ENCODE peak calls at places on chromosomes 2 and 18, in four cellular contexts. C, P, Z and I are unnamed samples.

GRCh38 chr18:8277270-8277669 is 332.0 kb upstream of the RAB12 start:
- DNase-seq in C (peak), P (no peak), Z (no peak), I (no peak)

GRCh38 chr2:240615830-240616547 is 9.3 kb upstream of the GPR35 start:
- DNase-seq in C (no peak), P (no peak), Z (no peak), I (no peak)

GRCh38 chr2:25420820-25421237 is 79.1 kb upstream of the DNMT3A start:
- DNase-seq in C (no peak), P (no peak), Z (no peak), I (no peak)

GRCh38 chr2:77228379-77228778 is 293.8 kb downstream of the LRRTM4 start:
- DNase-seq in C (no peak), P (no peak), Z (peak), I (no peak)

GRCh38 chr18:48813833-48814489 is 136.8 kb downstream of the SMAD7 start:
- DNase-seq in C (no peak), P (no peak), Z (no peak), I (peak)

GRCh38 chr18:845152-845819 is 33.2 kb upstream of the YES1 start:
- DNase-seq in C (peak), P (no peak), Z (peak), I (no peak)

GRCh38 chr2:58240595-58240937 is 559 bp downstream of the FANCL start:
- DNase-seq in C (no peak), P (no peak), Z (no peak), I (no peak)

GRCh38 chr2:39202639-39203369 is 41.0 kb downstream of the CDKL4 start:
- DNase-seq in C (peak), P (no peak), Z (peak), I (peak)

GRCh38 chr2:231200805-231201474 is 2.5 kb downstream of the ARMC9 start:
- DNase-seq in C (peak), P (no peak), Z (peak), I (no peak)

GRCh38 chr2:173050684-173051083 is 25.0 kb upstream of the MAP3K20 start:
- DNase-seq in C (no peak), P (no peak), Z (no peak), I (no peak)

GRCh38 chr2:121046335-121046734 is 238.7 kb downstream of the TFCP2L1 start:
- DNase-seq in C (no peak), P (no peak), Z (no peak), I (no peak)

GRCh38 chr2:119579457-119580295 is 35.4 kb downstream of the CFAP221 start:
- DNase-seq in C (no peak), P (no peak), Z (no peak), I (no peak)

GRCh38 chr2:188378551-188378950 is 86.9 kb downstream of the GULP1 start:
- DNase-seq in C (peak), P (no peak), Z (no peak), I (no peak)

GRCh38 chr2:9675369-9676351 is 44.9 kb upstream of the YWHAQ start:
- DNase-seq in C (peak), P (no peak), Z (peak), I (peak)

GRCh38 chr2:67923696-67924095 is 139.1 kb downstream of the C1D start:
- DNase-seq in C (no peak), P (no peak), Z (no peak), I (no peak)

GRCh38 chr18:39909706-39910105 is 2045.3 kb upstream of the PIK3C3 start:
- DNase-seq in C (no peak), P (no peak), Z (no peak), I (no peak)

GRCh38 chr18:70931942-70932814 is 643.3 kb downstream of the SOCS6 start:
- DNase-seq in C (peak), P (no peak), Z (no peak), I (peak)

GRCh38 chr2:233098615-233099014 is 38.5 kb downstream of the INPP5D start:
- DNase-seq in C (peak), P (no peak), Z (no peak), I (peak)

GRCh38 chr2:190849774-190850173 is 30.8 kb upstream of the GLS start:
- DNase-seq in C (peak), P (no peak), Z (no peak), I (no peak)

GRCh38 chr18:40012931-40013609 is 1942.0 kb upstream of the PIK3C3 start:
- DNase-seq in C (no peak), P (no peak), Z (peak), I (no peak)

GRCh38 chr2:161028581-161028980 is 131.6 kb upstream of the TANK start:
- DNase-seq in C (no peak), P (no peak), Z (no peak), I (no peak)

GRCh38 chr18:43277164-43277600 is at the start of gene SYT4:
- DNase-seq in C (peak), P (peak), Z (peak), I (peak)

GRCh38 chr2:160289803-160290202 is 89.7 kb upstream of the ITGB6 start:
- DNase-seq in C (no peak), P (no peak), Z (no peak), I (no peak)

GRCh38 chr2:186299610-186300009 is 186.4 kb upstream of the ZC3H15 start:
- DNase-seq in C (no peak), P (no peak), Z (no peak), I (no peak)

GRCh38 chr2:10873790-10874437 is 37.8 kb upstream of the KCNF1 start:
- DNase-seq in C (peak), P (no peak), Z (peak), I (no peak)

GRCh38 chr2:229931241-229931640 is 8.9 kb downstream of the FBXO36 start:
- DNase-seq in C (no peak), P (no peak), Z (no peak), I (no peak)

GRCh38 chr18:42437001-42437400 is 482.0 kb downstream of the PIK3C3 start:
- DNase-seq in C (no peak), P (no peak), Z (no peak), I (no peak)

GRCh38 chr2:24566630-24567029 is 75.6 kb downstream of the NCOA1 start:
- DNase-seq in C (no peak), P (no peak), Z (no peak), I (no peak)

GRCh38 chr2:121099329-121100318 is 185.4 kb downstream of the TFCP2L1 start:
- DNase-seq in C (no peak), P (no peak), Z (no peak), I (peak)

GRCh38 chr2:103293266-103293583 is 531.4 kb downstream of the TMEM182 start:
- DNase-seq in C (no peak), P (no peak), Z (no peak), I (no peak)

GRCh38 chr2:12923907-12924610 is 207.3 kb downstream of the TRIB2 start:
- DNase-seq in C (peak), P (no peak), Z (peak), I (no peak)

GRCh38 chr2:65071499-65072180 is 15.4 kb downstream of the CEP68 start:
- DNase-seq in C (no peak), P (no peak), Z (peak), I (peak)

GRCh38 chr2:220521591-220521990 is 894.2 kb downstream of the SLC4A3 start:
- DNase-seq in C (no peak), P (no peak), Z (no peak), I (no peak)

GRCh38 chr2:197705912-197706838 is 1.0 kb downstream of the MARS2 start:
- DNase-seq in C (peak), P (no peak), Z (peak), I (peak)

GRCh38 chr18:26471027-26471426 is 77.3 kb downstream of the KCTD1 start:
- DNase-seq in C (peak), P (no peak), Z (no peak), I (no peak)

GRCh38 chr18:76988015-76988826 is 144.4 kb downstream of the MBP start:
- DNase-seq in C (no peak), P (no peak), Z (no peak), I (no peak)
- H2BK5ac ChIP-seq in C (no peak), P (no peak), Z (no peak), I (no peak)

GRCh38 chr2:222752731-222753130 is 81.3 kb downstream of the MOGAT1 start:
- DNase-seq in C (no peak), P (peak), Z (peak), I (no peak)

GRCh38 chr2:222754324-222754723 is 82.9 kb downstream of the MOGAT1 start:
- DNase-seq in C (no peak), P (no peak), Z (no peak), I (no peak)

GRCh38 chr2:222756951-222757645 is 85.6 kb downstream of the MOGAT1 start:
- DNase-seq in C (peak), P (no peak), Z (peak), I (no peak)

GRCh38 chr2:222753251-222753824 is 81.9 kb downstream of the MOGAT1 start:
- DNase-seq in C (peak), P (peak), Z (peak), I (no peak)

DNA sequence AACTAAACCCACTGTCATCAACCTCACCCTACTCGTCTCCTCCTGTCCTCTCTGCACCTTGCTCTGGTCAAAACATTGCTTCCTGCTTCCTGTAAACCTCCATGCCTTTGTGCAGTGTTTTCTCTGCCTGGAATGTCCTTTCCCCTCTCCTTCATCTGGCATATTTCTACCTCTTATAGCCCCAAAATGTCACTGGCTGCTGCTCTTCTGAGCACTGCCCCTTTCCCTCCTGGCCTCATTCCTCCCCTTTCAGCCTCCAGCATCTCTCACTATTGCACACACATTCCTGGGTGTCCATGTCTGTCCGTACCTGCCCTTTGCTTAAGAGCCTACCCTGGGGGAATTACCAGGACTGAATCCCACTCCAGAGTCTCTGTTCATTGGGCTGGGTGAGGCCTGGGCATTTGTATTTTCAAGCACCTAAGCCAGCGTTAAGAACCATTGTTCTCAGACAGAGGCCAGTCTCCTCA is 84.9 kb downstream of the MOGAT1 start:
- DNase-seq in C (no peak), P (no peak), Z (no peak), I (no peak)
- H4K91ac ChIP-seq in C (no peak), P (no peak), Z (no peak), I (no peak)

GRCh38 chr18:58593930-58594329 is 35.0 kb downstream of the ALPK2 start:
- DNase-seq in C (peak), P (no peak), Z (no peak), I (no peak)

GRCh38 chr18:58592223-58593214 is 36.4 kb downstream of the ALPK2 start:
- DNase-seq in C (no peak), P (no peak), Z (no peak), I (no peak)

GRCh38 chr18:58590827-58591226 is 38.1 kb downstream of the ALPK2 start:
- DNase-seq in C (no peak), P (no peak), Z (no peak), I (no peak)

GRCh38 chr18:58590231-58590630 is 38.7 kb downstream of the ALPK2 start:
- DNase-seq in C (peak), P (no peak), Z (peak), I (no peak)

DNA sequence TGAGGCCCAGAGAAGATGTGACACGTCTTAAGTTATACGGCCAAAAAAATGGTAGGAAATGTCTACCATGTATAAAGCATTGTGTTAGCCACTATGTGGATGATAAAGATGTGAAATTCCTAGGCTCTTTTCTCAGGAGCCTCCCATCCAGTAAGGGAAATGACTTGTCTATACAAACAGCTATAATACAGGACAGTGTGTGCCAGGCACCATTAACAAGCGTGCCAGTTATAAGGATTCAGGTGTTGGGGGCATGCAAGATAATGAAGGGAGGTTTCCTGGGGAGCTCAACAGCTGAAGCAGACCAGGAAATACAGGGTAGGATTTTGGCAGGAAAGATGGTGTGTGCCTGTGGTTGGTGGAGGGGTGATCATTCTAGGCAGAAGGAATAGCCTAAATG is 37.6 kb downstream of the ALPK2 start:
- DNase-seq in C (no peak), P (no peak), Z (no peak), I (no peak)
- H2BK5ac ChIP-seq in C (peak), P (no peak), Z (peak), I (no peak)

GRCh38 chr2:42767899-42768705 is 4.2 kb upstream of the OXER1 start:
- DNase-seq in C (no peak), P (no peak), Z (no peak), I (no peak)
- H4K91ac ChIP-seq in C (no peak), P (no peak), Z (peak), I (no peak)